ENCODE peak calls at places on chromosomes 3 and 15, in seven cellular contexts. U is activated CD4-positive, alpha-beta T cell treated with anti-CD3 and anti-CD28 coated beads, Interleukin-2, amount 10 ng/mL, durations not matched to agents 7 days and 5 days; Q is AML-193; D is stimulated activated CD8-positive, alpha-beta memory T cell treated with anti-CD3 and anti-CD28 coated beads, Interleukin-15, amount 100 ng/mL, for 1 hour; H is Right ventricle myocardium superior; G is LoVo; R is SJSA1. F is an unnamed sample.

GRCh38 chr3:1380926-1381646 is 288.3 kb downstream of the CNTN6 start:
- DNase-seq in U (no peak), H (no peak), G (no peak), R (no peak), Q (no peak), D (no peak), F (peak)

GRCh38 chr15:78929536-78930264 is 15.1 kb downstream of the CTSH start:
- DNase-seq in G (no peak), U (no peak), D (no peak), Q (no peak), H (no peak), R (no peak), F (no peak)

GRCh38 chr3:149576071-149576564 is 81.7 kb downstream of the WWTR1 start:
- DNase-seq in D (no peak), R (peak), G (peak), U (no peak), H (no peak), Q (no peak), F (no peak)

GRCh38 chr3:58963928-58964497 is 85.8 kb downstream of the CFAP20DC start:
- DNase-seq in H (no peak), U (no peak), R (no peak), Q (no peak), D (no peak), G (no peak), F (no peak)

GRCh38 chr15:59315914-59316428 is 56.7 kb downstream of the MYO1E start:
- DNase-seq in R (no peak), D (no peak), U (no peak), H (no peak), G (peak), Q (no peak), F (no peak)

GRCh38 chr15:70242962-70243685 is 145.4 kb upstream of the TLE3 start:
- DNase-seq in R (no peak), G (no peak), Q (no peak), H (no peak), U (peak), D (no peak), F (no peak)

GRCh38 chr15:62403164-62403809 is 238.2 kb upstream of the C2CD4B start:
- DNase-seq in H (no peak), G (peak), R (no peak), Q (no peak), D (no peak), U (no peak), F (no peak)

GRCh38 chr3:182182531-182182968 is 470.8 kb downstream of the SOX2 start:
- DNase-seq in H (no peak), D (no peak), G (no peak), R (no peak), Q (no peak), U (no peak), F (no peak)

GRCh38 chr3:157129782-157130137 is 30.2 kb downstream of the CCNL1 start:
- DNase-seq in H (no peak), Q (no peak), G (peak), R (peak), D (no peak), U (no peak), F (no peak)

GRCh38 chr3:121504598-121504997 is 41.2 kb downstream of the POLQ start:
- DNase-seq in H (no peak), D (no peak), U (no peak), Q (no peak), R (no peak), G (no peak), F (no peak)

GRCh38 chr15:92306662-92307061 is 87.0 kb upstream of the ST8SIA2 start:
- DNase-seq in G (no peak), R (no peak), U (no peak), Q (no peak), D (no peak), H (no peak), F (no peak)

GRCh38 chr3:126345641-126346460 is 11.4 kb downstream of the KLF15 start:
- DNase-seq in U (no peak), D (no peak), R (peak), H (peak), Q (no peak), G (no peak), F (no peak)

GRCh38 chr15:92082217-92082843 is 228.8 kb downstream of the SLCO3A1 start:
- DNase-seq in H (peak), D (no peak), R (peak), Q (peak), U (peak), G (peak), F (peak)

F was measured in GM20000.